ENCODE peak calls at places on chromosome 20, in ten cellular contexts. U is stimulated activated CD8-positive, alpha-beta memory T cell treated with anti-CD3 and anti-CD28 coated beads, Interleukin-15, amount 100 ng/mL, for 1 hour; T is smooth muscle cell of the brain vasculature; G is foreskin fibroblast; E is stimulated activated CD4-positive, alpha-beta T cell treated with anti-CD3 and anti-CD28 coated beads, Interleukin-2, amount 100 ng/mL, for 24 hours; N is HCEC 1CT; L is NAMALWA; K is T follicular helper cell; X is tibial nerve; Z is AG20443. Y is an unnamed sample.

GRCh38 chr20:40948352-40949267 is 80.0 kb upstream of the TOP1 start:
- DNase-seq in U (no peak), T (no peak), G (peak; percentile 45), E (no peak), N (peak; percentile 27), L (no peak), K (no peak), X (no peak), Z (no peak), Y (no peak)

GRCh38 chr20:50052550-50052949 is 60.4 kb downstream of the UBE2V1 start:
- DNase-seq in U (no peak), T (no peak), G (no peak), E (no peak), N (no peak), L (no peak), K (no peak), X (no peak), Z (no peak), Y (no peak)

GRCh38 chr20:58645277-58645968 is 5.7 kb upstream of the STX16 start:
- DNase-seq in U (no peak), T (no peak), G (no peak), E (no peak), N (no peak), L (no peak), K (no peak), X (no peak), Z (no peak), Y (no peak)

GRCh38 chr20:17898548-17898994 is 70.0 kb downstream of the SNX5 start:
- DNase-seq in U (peak; percentile 39), T (peak; percentile 45), G (peak; percentile 57), E (peak; percentile 65), N (peak; percentile 59), L (peak; percentile 75), K (peak; percentile 29), X (peak; percentile 92), Z (peak; percentile 82), Y (peak; percentile 55)

GRCh38 chr20:47150403-47151152 is 205.9 kb downstream of the ZMYND8 start:
- DNase-seq in U (no peak), T (peak; percentile 44), G (peak; percentile 55), E (peak; percentile 31), N (peak; percentile 57), L (peak; percentile 81), K (no peak), X (peak; percentile 60), Z (peak; percentile 85), Y (no peak)

GRCh38 chr20:4067600-4068261 is 52.4 kb upstream of the RNF24 start:
- DNase-seq in U (no peak), T (no peak), G (peak; percentile 84), E (no peak), N (peak; percentile 92), L (no peak), K (no peak), X (no peak), Z (peak; percentile 72), Y (no peak)

GRCh38 chr20:2603816-2604505 is 48.5 kb upstream of the NOP56 start:
- DNase-seq in U (no peak), T (no peak), G (no peak), E (no peak), N (no peak), L (no peak), K (no peak), X (no peak), Z (no peak), Y (no peak)

GRCh38 chr20:59452856-59453255 is 151.5 kb upstream of the PHACTR3 start:
- DNase-seq in U (no peak), T (no peak), G (no peak), E (no peak), N (no peak), L (no peak), K (no peak), X (no peak), Z (no peak), Y (no peak)

GRCh38 chr20:53331151-53331973 is 262.3 kb downstream of the ZNF217 start:
- DNase-seq in U (no peak), T (no peak), G (no peak), E (no peak), N (no peak), L (no peak), K (no peak), X (peak; percentile 10), Z (peak; percentile 76), Y (no peak)

GRCh38 chr20:53815509-53815908 is 221.9 kb upstream of the ZNF217 start:
- DNase-seq in U (no peak), T (no peak), G (no peak), E (no peak), N (no peak), L (no peak), K (no peak), X (no peak), Z (no peak), Y (no peak)

GRCh38 chr20:33262658-33263065 is 20.4 kb upstream of the BPIFB1 start:
- DNase-seq in U (no peak), T (peak; percentile 1), G (peak; percentile 32), E (peak; percentile 4), N (peak; percentile 66), L (peak; percentile 54), K (no peak), X (peak; percentile 33), Z (peak; percentile 60), Y (no peak)

GRCh38 chr20:44271915-44272663 is 25.0 kb downstream of the GDAP1L1 start:
- DNase-seq in U (no peak), T (no peak), G (no peak), E (no peak), N (no peak), L (no peak), K (no peak), X (no peak), Z (no peak), Y (no peak)

GRCh38 chr20:62220666-62221568 is 839 bp upstream of the HRH3 start:
- DNase-seq in U (no peak), T (no peak), G (no peak), E (no peak), N (no peak), L (no peak), K (no peak), X (no peak), Z (no peak), Y (no peak)

GRCh38 chr20:54605319-54605718 is 129.9 kb downstream of the DOK5 start:
- DNase-seq in U (no peak), T (no peak), G (no peak), E (no peak), N (no peak), L (no peak), K (no peak), X (no peak), Z (no peak), Y (no peak)

GRCh38 chr20:43571310-43571709 is 12.5 kb downstream of the SGK2 start:
- DNase-seq in U (no peak), T (no peak), G (no peak), E (no peak), N (no peak), L (no peak), K (no peak), X (no peak), Z (peak; percentile 6), Y (no peak)

Y was measured in stimulated activated naive B cell treated with anti-CD40 and anti-IgM and Interleukin-4, amounts not matched to agents 10 μg/mL and 1 μg/mL and 100 μg/mL, for 72 hours.